ENCODE peak calls at places on chromosomes 1 and 21, in five cellular contexts. C, M, P, E and J are unnamed samples. For H3K9me3, the result is how much of the 10 kb centered on the place peaks cover.

GRCh38 chr1:66434096-66434495 is 99.9 kb upstream of the SGIP1 start:
- DNase-seq in C (no peak), M (no peak), P (no peak), E (no peak), J (no peak)

GRCh38 chr21:43849532-43850299 is 15.3 kb upstream of the AGPAT3 start:
- DNase-seq in C (no peak), M (no peak), P (no peak), E (no peak), J (no peak)

GRCh38 chr21:31548688-31549087 is 110.8 kb upstream of the SOD1 start:
- DNase-seq in C (no peak), M (no peak), P (no peak), E (no peak), J (no peak)

GRCh38 chr1:42738678-42739226 is 1.3 kb downstream of the CLDN19 start:
- DNase-seq in C (no peak), M (no peak), P (no peak), E (no peak), J (no peak)

GRCh38 chr1:225485991-225486530 is 58.2 kb upstream of the LBR start:
- DNase-seq in C (peak), M (no peak), P (no peak), E (no peak), J (no peak)

GRCh38 chr1:53541263-53541625 is 82.0 kb downstream of the DMRTB1 start:
- DNase-seq in C (no peak), M (no peak), P (no peak), E (peak), J (no peak)

GRCh38 chr1:224623743-224624333 is 7.7 kb downstream of the CNIH3 start:
- DNase-seq in C (peak), M (no peak), P (peak), E (no peak), J (no peak)

GRCh38 chr1:33383974-33384767 is 46.7 kb downstream of the PHC2 start:
- DNase-seq in C (no peak), M (no peak), P (no peak), E (no peak), J (no peak)

GRCh38 chr1:164675342-164675904 is 116.4 kb downstream of the PBX1 start:
- DNase-seq in C (no peak), M (no peak), P (no peak), E (no peak), J (no peak)

GRCh38 chr1:29789910-29790247 is 553.6 kb downstream of the PTPRU start:
- DNase-seq in C (no peak), M (peak), P (no peak), E (no peak), J (no peak)

GRCh38 chr1:246113555-246114095 is 393.5 kb downstream of the SMYD3 start:
- DNase-seq in C (no peak), M (no peak), P (no peak), E (no peak), J (no peak)

GRCh38 chr1:111015222-111015621 is 51.5 kb upstream of the LRIF1 start:
- DNase-seq in C (no peak), M (no peak), P (no peak), E (no peak), J (no peak)

GRCh38 chr21:36388835-36389234 is 3.6 kb downstream of the CHAF1B start:
- DNase-seq in C (no peak), M (no peak), P (no peak), E (no peak), J (peak)

GRCh38 chr21:42568834-42569731 is 55.4 kb downstream of the SLC37A1 start:
- DNase-seq in C (peak), M (no peak), P (no peak), E (peak), J (no peak)

GRCh38 chr21:39976805-39977204 is 109.6 kb downstream of the PCP4 start:
- DNase-seq in C (no peak), M (no peak), P (no peak), E (no peak), J (no peak)

GRCh38 chr1:18941221-18942141 is 15.0 kb downstream of the IFFO2 start:
- DNase-seq in C (no peak), M (no peak), P (no peak), E (no peak), J (no peak)

GRCh38 chr1:109776206-109776835 is 12.6 kb upstream of the EPS8L3 start:
- DNase-seq in C (no peak), M (no peak), P (no peak), E (no peak), J (no peak)

GRCh38 chr1:234600418-234601216 is 9.4 kb downstream of the IRF2BP2 start:
- DNase-seq in C (peak), M (peak), P (no peak), E (no peak), J (no peak)

GRCh38 chr1:54477153-54477561 is 70.9 kb upstream of the ACOT11 start:
- DNase-seq in C (no peak), M (no peak), P (no peak), E (no peak), J (no peak)

GRCh38 chr1:104574619-104575018 is 824.9 kb downstream of the AMY1C start:
- DNase-seq in C (no peak), M (no peak), P (no peak), E (no peak), J (no peak)

GRCh38 chr1:214022229-214022791 is 34.5 kb downstream of the PROX1 start:
- DNase-seq in C (no peak), M (no peak), P (no peak), E (no peak), J (no peak)

GRCh38 chr1:212721388-212722247 is 22.0 kb upstream of the BATF3 start:
- DNase-seq in C (no peak), M (no peak), P (no peak), E (no peak), J (no peak)

GRCh38 chr1:236111527-236112331 is 30.6 kb upstream of the GPR137B start:
- DNase-seq in C (no peak), M (no peak), P (no peak), E (no peak), J (no peak)

GRCh38 chr1:174219606-174220370 is 60.5 kb downstream of the RABGAP1L start:
- DNase-seq in C (no peak), M (no peak), P (no peak), E (no peak), J (no peak)

GRCh38 chr1:200473698-200474371 is 64.0 kb upstream of the ZNF281 start:
- DNase-seq in C (no peak), M (no peak), P (no peak), E (no peak), J (no peak)

GRCh38 chr1:235968837-235969236 is 96.1 kb downstream of the NID1 start:
- DNase-seq in C (no peak), M (no peak), P (no peak), E (no peak), J (no peak)

GRCh38 chr1:161260939-161261858 is 2.7 kb downstream of the PCP4L1 start:
- DNase-seq in C (no peak), M (no peak), P (no peak), E (no peak), J (no peak)

GRCh38 chr1:163074004-163074403 is 4.8 kb downstream of the RGS4 start:
- DNase-seq in C (no peak), M (no peak), P (no peak), E (no peak), J (no peak)

GRCh38 chr1:71364236-71364635 is 283.4 kb upstream of the ZRANB2 start:
- DNase-seq in C (no peak), M (no peak), P (no peak), E (no peak), J (no peak)
- H3K9me3 ChIP-seq in C (under half), M (under half), P (under half), E (under half), J (under half)

GRCh38 chr1:7478142-7478796 is 292.8 kb upstream of the VAMP3 start:
- DNase-seq in C (no peak), M (no peak), P (no peak), E (no peak), J (no peak)
- H3K27ac ChIP-seq in C (no peak), M (peak), P (no peak), E (peak), J (no peak)

GRCh38 chr1:80639777-80640533 is 1160.8 kb upstream of the ADGRL2 start:
- DNase-seq in C (no peak), M (no peak), P (no peak), E (no peak), J (no peak)

GRCh38 chr1:80632284-80632683 is 1168.5 kb upstream of the ADGRL2 start:
- DNase-seq in C (no peak), M (no peak), P (no peak), E (no peak), J (no peak)

GRCh38 chr1:80629304-80629837 is 1171.4 kb upstream of the ADGRL2 start:
- DNase-seq in C (no peak), M (no peak), P (no peak), E (no peak), J (no peak)

GRCh38 chr1:80633947-80634710 is 1166.6 kb upstream of the ADGRL2 start:
- DNase-seq in C (no peak), M (no peak), P (no peak), E (no peak), J (no peak)
- H3K9me3 ChIP-seq in C (under half), M (under half), P (under half), E (under half), J (under half)

DNA sequence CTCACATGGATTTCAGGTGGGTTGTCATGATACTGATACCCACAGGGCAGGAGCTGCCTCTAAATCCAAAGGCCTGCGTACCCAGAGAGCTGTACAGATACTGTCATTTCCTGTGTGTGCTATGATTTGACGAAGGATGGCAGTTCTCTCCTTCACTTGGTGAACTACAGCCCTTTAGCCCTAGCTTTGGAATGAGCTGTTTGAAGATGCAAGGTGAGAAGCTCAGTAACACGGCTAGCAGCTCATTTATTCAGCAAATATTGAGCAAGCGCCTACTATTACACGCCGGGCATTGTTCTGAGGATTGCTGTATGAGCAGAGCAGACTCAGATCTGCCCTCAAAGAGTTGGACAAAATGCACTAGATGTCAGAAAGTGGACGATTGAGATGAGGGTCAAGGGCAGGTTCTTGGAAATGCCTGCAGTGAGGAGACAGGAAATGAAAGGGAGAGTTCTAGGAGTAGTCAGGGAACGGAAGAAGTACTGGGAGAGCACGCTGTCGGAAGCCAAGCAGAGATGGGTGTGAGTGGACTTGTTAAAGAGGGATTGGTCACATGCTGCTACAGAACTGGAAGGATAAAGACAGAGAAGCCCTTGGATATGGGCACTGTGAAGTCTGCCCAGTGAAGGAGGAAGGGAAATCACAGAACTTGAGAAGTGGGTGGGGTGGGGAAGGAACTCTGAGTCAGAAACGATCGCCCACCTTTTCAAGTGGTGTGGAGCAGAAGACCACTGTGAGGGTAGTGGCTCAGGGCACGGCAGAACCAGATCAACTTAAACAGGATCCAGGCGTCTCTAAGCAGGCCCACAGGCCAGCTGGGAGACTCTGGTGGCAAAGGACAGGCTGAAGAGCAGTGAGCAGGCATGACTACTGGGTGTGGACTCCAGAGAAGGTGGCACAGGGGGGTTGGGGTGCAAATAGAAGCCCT is 7.1 kb downstream of the PTGFRN start:
- DNase-seq in C (no peak), M (peak), P (no peak), E (no peak), J (no peak)
- H3K27ac ChIP-seq in C (no peak), M (peak), P (no peak), E (peak), J (no peak)

GRCh38 chr1:4701276-4701675 is 46.9 kb downstream of the AJAP1 start:
- DNase-seq in C (no peak), M (no peak), P (no peak), E (peak), J (no peak)
- H3K9me3 ChIP-seq in C (under half), M (under half), P (under half), E (under half), J (under half)

GRCh38 chr1:153734380-153735089 is 6.7 kb downstream of the INTS3 start:
- DNase-seq in C (no peak), M (no peak), P (no peak), E (no peak), J (no peak)
- H3K27ac ChIP-seq in C (no peak), M (no peak), P (no peak), E (no peak), J (no peak)

GRCh38 chr1:45260244-45260643 is 53.8 kb upstream of the ZSWIM5 start:
- DNase-seq in C (no peak), M (no peak), P (no peak), E (no peak), J (no peak)
- H3K9me3 ChIP-seq in C (under half), M (under half), P (under half), E (under half), J (under half)

GRCh38 chr21:33211305-33211704 is 18.4 kb upstream of the IFNAR2 start:
- DNase-seq in C (no peak), M (no peak), P (no peak), E (no peak), J (no peak)

GRCh38 chr21:33206771-33207290 is 22.9 kb upstream of the IFNAR2 start:
- DNase-seq in C (no peak), M (no peak), P (no peak), E (no peak), J (no peak)

GRCh38 chr21:33208534-33208933 is 21.2 kb upstream of the IFNAR2 start:
- DNase-seq in C (no peak), M (no peak), P (no peak), E (no peak), J (no peak)

GRCh38 chr21:33205476-33205875 is 24.3 kb upstream of the IFNAR2 start:
- DNase-seq in C (peak), M (no peak), P (no peak), E (no peak), J (no peak)

DNA sequence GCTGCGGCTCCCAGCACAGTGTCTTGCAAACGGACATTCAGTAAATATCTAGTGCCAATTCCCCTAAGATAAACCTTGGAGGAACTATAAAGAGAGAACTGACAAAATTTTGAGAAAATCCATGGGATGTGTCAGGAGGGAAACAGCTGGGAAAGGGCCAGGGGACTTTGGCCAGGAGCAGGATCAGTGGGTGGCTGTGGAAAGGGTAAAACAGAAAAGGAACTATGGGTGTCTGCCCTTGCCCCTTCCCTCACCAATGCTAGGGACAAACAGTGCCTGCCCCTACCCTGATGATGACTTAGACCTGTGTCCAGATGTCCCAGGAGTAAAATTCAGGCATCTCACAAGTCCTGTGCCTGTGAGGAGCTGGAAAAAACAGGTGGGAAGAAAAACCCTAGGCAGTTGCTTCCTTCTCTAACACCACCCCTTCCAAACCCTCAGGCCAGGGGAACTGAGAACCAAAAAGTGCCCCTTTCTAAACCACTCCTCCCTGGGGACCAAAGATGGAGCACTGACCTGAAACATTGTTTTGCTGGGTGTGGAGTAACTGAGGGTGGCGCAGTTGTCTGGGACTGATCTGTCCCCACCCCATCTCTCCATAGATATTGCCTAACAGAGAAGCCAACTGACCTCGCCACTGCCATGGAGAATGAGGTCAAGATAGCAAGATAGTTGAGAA is 22.1 kb upstream of the IFNAR2 start:
- DNase-seq in C (peak), M (no peak), P (no peak), E (no peak), J (no peak)
- H3K27ac ChIP-seq in C (peak), M (no peak), P (no peak), E (no peak), J (no peak)

DNA sequence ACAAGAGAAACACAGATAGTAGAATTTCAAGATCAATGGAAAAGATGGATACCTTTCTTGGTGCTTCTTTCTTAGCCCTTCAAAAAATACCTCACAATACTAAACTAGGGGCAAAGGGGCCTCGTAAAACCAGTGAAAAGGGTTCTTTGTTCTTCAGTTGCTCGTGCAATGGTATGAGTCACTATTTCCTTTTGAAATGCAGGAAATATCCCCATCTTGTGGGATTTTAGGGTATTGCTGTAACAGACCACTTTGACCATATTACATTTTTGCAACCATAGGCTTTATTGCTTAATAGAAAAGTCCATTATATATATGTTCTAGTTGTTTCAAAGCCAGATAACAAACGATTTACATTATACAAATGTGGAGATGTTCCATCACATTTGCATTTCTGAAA is 88.7 kb upstream of the PKN2 start:
- DNase-seq in C (no peak), M (no peak), P (no peak), E (no peak), J (no peak)
- H3K9me3 ChIP-seq in C (under half), M (under half), P (under half), E (under half), J (under half)

DNA sequence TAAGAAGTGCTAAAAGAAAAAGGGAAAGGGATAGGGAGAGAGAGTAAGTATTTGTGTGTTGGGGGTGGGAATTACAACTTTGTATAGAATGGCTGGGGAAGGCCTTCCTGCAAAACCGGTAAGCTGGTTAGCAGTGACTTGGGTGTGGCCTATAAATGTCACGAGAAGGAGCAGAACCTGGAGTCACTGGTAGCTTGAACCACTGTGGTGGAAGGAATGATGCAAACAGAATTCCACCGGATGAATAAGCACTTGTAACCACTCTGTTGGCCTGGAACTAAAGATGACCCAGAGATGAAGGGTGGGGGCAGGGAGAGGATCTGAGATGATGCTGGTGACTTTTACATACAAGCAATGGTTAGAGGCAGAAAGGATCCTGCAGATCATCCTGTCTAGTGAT is 8.9 kb downstream of the XKR8 start:
- DNase-seq in C (no peak), M (peak), P (no peak), E (no peak), J (no peak)
- H3K27ac ChIP-seq in C (no peak), M (no peak), P (no peak), E (no peak), J (no peak)